ENCODE peak calls at places on chromosomes 6 and 20, in eight cellular contexts. One of them, this sample, is unnamed. For H3K4me1, the result is how much of the 10 kb centered on the place peaks cover.

GRCh38 chr6:160049346-160049745 is 72.3 kb upstream of the SLC22A1 start:
- DNase-seq in mucosa of descending colon: no peak
- DNase-seq in CD4-positive, alpha-beta memory T cell: no peak
- DNase-seq in kidney: no peak
- DNase-seq in mesendoderm: no peak
- DNase-seq in adrenal gland: no peak
- DNase-seq in colonic mucosa: no peak
- DNase-seq in A673: no peak
- DNase-seq in this sample: no peak

GRCh38 chr6:119467478-119468081 is 118.0 kb upstream of the MAN1A1 start:
- DNase-seq in mucosa of descending colon: no peak
- DNase-seq in CD4-positive, alpha-beta memory T cell: no peak
- DNase-seq in kidney: no peak
- DNase-seq in mesendoderm: no peak
- DNase-seq in adrenal gland: no peak
- DNase-seq in colonic mucosa: no peak
- DNase-seq in A673: no peak
- DNase-seq in this sample: no peak

GRCh38 chr20:34941224-34941623 is 14.4 kb downstream of the GSS start:
- DNase-seq in mucosa of descending colon: no peak
- DNase-seq in CD4-positive, alpha-beta memory T cell: no peak
- DNase-seq in kidney: no peak
- DNase-seq in mesendoderm: no peak
- DNase-seq in adrenal gland: no peak
- DNase-seq in colonic mucosa: no peak
- DNase-seq in A673: no peak
- DNase-seq in this sample: no peak

GRCh38 chr20:8587246-8587645 is 455.2 kb downstream of the PLCB1 start:
- DNase-seq in mucosa of descending colon: no peak
- DNase-seq in CD4-positive, alpha-beta memory T cell: no peak
- DNase-seq in kidney: no peak
- DNase-seq in mesendoderm: no peak
- DNase-seq in adrenal gland: no peak
- DNase-seq in colonic mucosa: no peak
- DNase-seq in A673: no peak
- DNase-seq in this sample: no peak

GRCh38 chr6:90350689-90351554 is 54.3 kb upstream of the BACH2 start:
- DNase-seq in mucosa of descending colon: no peak
- DNase-seq in CD4-positive, alpha-beta memory T cell: peak
- DNase-seq in kidney: no peak
- DNase-seq in mesendoderm: peak
- DNase-seq in adrenal gland: no peak
- DNase-seq in colonic mucosa: no peak
- DNase-seq in A673: no peak
- DNase-seq in this sample: no peak

GRCh38 chr6:45569210-45569945 is 191.6 kb upstream of the SUPT3H start:
- DNase-seq in mucosa of descending colon: no peak
- DNase-seq in CD4-positive, alpha-beta memory T cell: no peak
- DNase-seq in kidney: no peak
- DNase-seq in mesendoderm: no peak
- DNase-seq in adrenal gland: no peak
- DNase-seq in colonic mucosa: no peak
- DNase-seq in A673: no peak
- DNase-seq in this sample: no peak

GRCh38 chr20:8535403-8536003 is 403.4 kb downstream of the PLCB1 start:
- DNase-seq in mucosa of descending colon: no peak
- DNase-seq in CD4-positive, alpha-beta memory T cell: no peak
- DNase-seq in kidney: no peak
- DNase-seq in mesendoderm: peak
- DNase-seq in adrenal gland: no peak
- DNase-seq in colonic mucosa: no peak
- DNase-seq in A673: peak
- DNase-seq in this sample: no peak

GRCh38 chr20:36405255-36405654 is 99.1 kb downstream of the DLGAP4 start:
- DNase-seq in mucosa of descending colon: no peak
- DNase-seq in CD4-positive, alpha-beta memory T cell: no peak
- DNase-seq in kidney: no peak
- DNase-seq in mesendoderm: no peak
- DNase-seq in adrenal gland: no peak
- DNase-seq in colonic mucosa: no peak
- DNase-seq in A673: no peak
- DNase-seq in this sample: no peak

GRCh38 chr6:170151235-170152110 is 139.4 kb downstream of the DLL1 start:
- DNase-seq in mucosa of descending colon: no peak
- DNase-seq in CD4-positive, alpha-beta memory T cell: no peak
- DNase-seq in kidney: peak
- DNase-seq in mesendoderm: peak
- DNase-seq in adrenal gland: no peak
- DNase-seq in colonic mucosa: no peak
- DNase-seq in A673: no peak
- DNase-seq in this sample: no peak

GRCh38 chr6:139690007-139690406 is 315.6 kb upstream of the CITED2 start:
- DNase-seq in mucosa of descending colon: no peak
- DNase-seq in CD4-positive, alpha-beta memory T cell: no peak
- DNase-seq in kidney: no peak
- DNase-seq in mesendoderm: no peak
- DNase-seq in adrenal gland: no peak
- DNase-seq in colonic mucosa: no peak
- DNase-seq in A673: no peak
- DNase-seq in this sample: no peak

GRCh38 chr6:84356907-84357306 is 129.5 kb upstream of the CEP162 start:
- DNase-seq in mucosa of descending colon: no peak
- DNase-seq in CD4-positive, alpha-beta memory T cell: no peak
- DNase-seq in kidney: no peak
- DNase-seq in mesendoderm: no peak
- DNase-seq in adrenal gland: no peak
- DNase-seq in colonic mucosa: no peak
- DNase-seq in A673: no peak
- DNase-seq in this sample: no peak

GRCh38 chr6:31775184-31775583 is 1.9 kb downstream of the VWA7 start:
- DNase-seq in mucosa of descending colon: peak
- DNase-seq in CD4-positive, alpha-beta memory T cell: no peak
- DNase-seq in kidney: no peak
- DNase-seq in mesendoderm: no peak
- DNase-seq in adrenal gland: no peak
- DNase-seq in colonic mucosa: peak
- DNase-seq in A673: no peak
- DNase-seq in this sample: no peak

GRCh38 chr6:101413773-101414172 is 20.3 kb downstream of the GRIK2 start:
- DNase-seq in mucosa of descending colon: no peak
- DNase-seq in CD4-positive, alpha-beta memory T cell: no peak
- DNase-seq in kidney: no peak
- DNase-seq in mesendoderm: no peak
- DNase-seq in adrenal gland: no peak
- DNase-seq in colonic mucosa: no peak
- DNase-seq in A673: no peak
- DNase-seq in this sample: no peak

GRCh38 chr6:13278184-13278583 is 50.2 kb downstream of the TBC1D7 start:
- DNase-seq in mucosa of descending colon: no peak
- DNase-seq in CD4-positive, alpha-beta memory T cell: no peak
- DNase-seq in kidney: no peak
- DNase-seq in mesendoderm: peak
- DNase-seq in adrenal gland: no peak
- DNase-seq in colonic mucosa: no peak
- DNase-seq in A673: no peak
- DNase-seq in this sample: peak

GRCh38 chr6:8027965-8028651 is 36.1 kb downstream of the BLOC1S5 start:
- DNase-seq in mucosa of descending colon: no peak
- DNase-seq in CD4-positive, alpha-beta memory T cell: no peak
- DNase-seq in kidney: no peak
- DNase-seq in mesendoderm: no peak
- DNase-seq in adrenal gland: no peak
- DNase-seq in colonic mucosa: no peak
- DNase-seq in A673: peak
- DNase-seq in this sample: no peak

GRCh38 chr20:53480913-53481312 is 112.7 kb downstream of the ZNF217 start:
- DNase-seq in mucosa of descending colon: no peak
- DNase-seq in CD4-positive, alpha-beta memory T cell: no peak
- DNase-seq in kidney: no peak
- DNase-seq in mesendoderm: no peak
- DNase-seq in adrenal gland: no peak
- DNase-seq in colonic mucosa: no peak
- DNase-seq in A673: no peak
- DNase-seq in this sample: no peak

GRCh38 chr20:40753472-40753871 is 64.4 kb upstream of the MAFB start:
- DNase-seq in mucosa of descending colon: no peak
- DNase-seq in CD4-positive, alpha-beta memory T cell: no peak
- DNase-seq in kidney: no peak
- DNase-seq in mesendoderm: no peak
- DNase-seq in adrenal gland: no peak
- DNase-seq in colonic mucosa: no peak
- DNase-seq in A673: no peak
- DNase-seq in this sample: no peak

GRCh38 chr6:107331409-107332386 is 127.7 kb downstream of the PDSS2 start:
- DNase-seq in mucosa of descending colon: no peak
- DNase-seq in CD4-positive, alpha-beta memory T cell: no peak
- DNase-seq in kidney: no peak
- DNase-seq in mesendoderm: no peak
- DNase-seq in adrenal gland: no peak
- DNase-seq in colonic mucosa: no peak
- DNase-seq in A673: no peak
- DNase-seq in this sample: no peak

GRCh38 chr6:160085713-160086505 is 35.7 kb upstream of the SLC22A1 start:
- DNase-seq in mucosa of descending colon: peak
- DNase-seq in CD4-positive, alpha-beta memory T cell: no peak
- DNase-seq in kidney: no peak
- DNase-seq in mesendoderm: peak
- DNase-seq in adrenal gland: no peak
- DNase-seq in colonic mucosa: peak
- DNase-seq in A673: no peak
- DNase-seq in this sample: no peak

GRCh38 chr20:43043887-43044286 is 145.8 kb downstream of the PTPRT start:
- DNase-seq in mucosa of descending colon: no peak
- DNase-seq in CD4-positive, alpha-beta memory T cell: no peak
- DNase-seq in kidney: no peak
- DNase-seq in mesendoderm: peak
- DNase-seq in adrenal gland: no peak
- DNase-seq in colonic mucosa: no peak
- DNase-seq in A673: no peak
- DNase-seq in this sample: no peak

GRCh38 chr6:152188011-152188410 is 380.5 kb downstream of the ESR1 start:
- DNase-seq in mucosa of descending colon: no peak
- DNase-seq in CD4-positive, alpha-beta memory T cell: no peak
- DNase-seq in kidney: no peak
- DNase-seq in mesendoderm: no peak
- DNase-seq in adrenal gland: no peak
- DNase-seq in colonic mucosa: no peak
- DNase-seq in A673: no peak
- DNase-seq in this sample: no peak
- H3K4me1 ChIP-seq in mucosa of descending colon: under half
- H3K4me1 ChIP-seq in CD4-positive, alpha-beta memory T cell: under half
- H3K4me1 ChIP-seq in kidney: under half
- H3K4me1 ChIP-seq in mesendoderm: under half
- H3K4me1 ChIP-seq in adrenal gland: under half
- H3K4me1 ChIP-seq in colonic mucosa: under half
- H3K4me1 ChIP-seq in A673: under half
- H3K4me1 ChIP-seq in this sample: under half

DNA sequence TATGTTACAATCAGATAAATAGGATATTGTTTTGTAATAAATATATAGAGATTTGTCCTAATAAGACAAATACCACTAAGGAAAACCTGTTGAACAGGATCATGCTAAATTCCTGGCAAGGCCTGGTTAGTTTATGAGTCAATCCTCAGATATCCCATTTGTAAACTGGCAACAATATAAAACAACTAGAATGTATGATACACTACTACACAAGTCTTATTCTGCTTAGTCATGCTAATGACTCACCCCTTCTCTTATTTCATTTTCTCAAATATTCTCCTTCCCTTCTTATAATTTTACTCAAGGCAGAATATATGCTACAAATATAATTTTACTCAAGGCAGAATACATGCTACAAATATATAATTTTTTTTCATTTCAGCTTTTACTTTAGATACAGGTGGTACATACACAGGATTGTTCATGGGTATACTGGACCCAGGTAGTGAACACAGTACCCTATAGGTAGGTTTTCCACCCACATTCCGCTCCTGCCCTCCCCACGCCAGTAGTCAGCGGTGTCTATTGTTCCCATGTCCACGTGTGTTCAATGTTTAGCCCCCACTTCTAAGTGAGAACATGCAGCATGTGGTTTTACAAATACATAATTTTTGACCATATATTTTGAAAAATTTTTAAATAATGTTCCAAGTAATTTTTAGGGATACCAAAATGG is 6.3 kb downstream of the OSER1 start:
- DNase-seq in mucosa of descending colon: no peak
- DNase-seq in CD4-positive, alpha-beta memory T cell: no peak
- DNase-seq in kidney: no peak
- DNase-seq in mesendoderm: no peak
- DNase-seq in adrenal gland: no peak
- DNase-seq in colonic mucosa: no peak
- DNase-seq in A673: peak
- DNase-seq in this sample: no peak
- H3K4me1 ChIP-seq in mucosa of descending colon: under half
- H3K4me1 ChIP-seq in CD4-positive, alpha-beta memory T cell: under half
- H3K4me1 ChIP-seq in kidney: under half
- H3K4me1 ChIP-seq in mesendoderm: under half
- H3K4me1 ChIP-seq in adrenal gland: under half
- H3K4me1 ChIP-seq in colonic mucosa: under half
- H3K4me1 ChIP-seq in A673: under half
- H3K4me1 ChIP-seq in this sample: under half

DNA sequence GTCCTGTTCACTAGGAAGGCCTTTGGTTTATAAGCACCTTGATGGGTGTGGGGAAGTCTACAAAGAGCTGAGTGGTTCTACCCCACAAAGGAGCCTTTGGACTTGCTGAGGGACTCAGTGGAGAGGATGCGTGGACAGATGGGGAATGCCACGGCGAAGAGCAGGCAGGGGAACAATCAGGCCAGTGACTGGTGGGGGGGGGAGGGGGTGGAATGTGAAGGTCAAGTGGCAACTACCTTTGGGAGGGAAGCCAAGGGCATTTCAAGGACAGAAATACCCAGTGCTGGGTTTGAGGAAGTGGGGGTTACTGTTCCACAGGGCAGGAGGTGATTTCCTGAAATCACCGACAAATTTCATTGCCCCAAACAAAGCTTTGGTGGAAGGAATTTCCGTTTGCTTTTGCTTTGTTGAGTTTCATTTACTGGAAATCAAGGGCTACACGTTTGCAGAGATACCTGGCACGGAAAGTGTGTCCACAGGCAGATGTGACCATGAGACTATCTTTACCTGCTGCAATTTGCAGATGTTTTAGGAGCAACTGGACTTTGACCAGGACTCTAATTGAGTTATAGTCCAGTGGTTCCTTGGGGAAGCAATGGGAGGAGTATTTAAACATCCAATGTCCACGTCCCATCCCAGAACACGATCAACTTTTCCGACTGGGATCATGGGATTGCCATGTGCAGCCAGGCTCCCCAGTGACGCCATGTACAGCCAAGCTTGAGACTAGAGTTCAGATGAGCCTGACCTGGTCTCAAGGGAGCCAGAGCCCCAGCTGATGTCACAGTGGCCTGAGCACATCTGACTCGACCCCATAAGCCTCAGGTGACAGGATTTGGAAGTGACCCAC is 8.0 kb downstream of the CST3 start:
- DNase-seq in mucosa of descending colon: no peak
- DNase-seq in CD4-positive, alpha-beta memory T cell: no peak
- DNase-seq in kidney: no peak
- DNase-seq in mesendoderm: no peak
- DNase-seq in adrenal gland: no peak
- DNase-seq in colonic mucosa: no peak
- DNase-seq in A673: no peak
- DNase-seq in this sample: no peak
- H3K4me1 ChIP-seq in mucosa of descending colon: under half
- H3K4me1 ChIP-seq in CD4-positive, alpha-beta memory T cell: under half
- H3K4me1 ChIP-seq in kidney: under half
- H3K4me1 ChIP-seq in mesendoderm: under half
- H3K4me1 ChIP-seq in adrenal gland: under half
- H3K4me1 ChIP-seq in colonic mucosa: under half
- H3K4me1 ChIP-seq in A673: under half
- H3K4me1 ChIP-seq in this sample: under half

GRCh38 chr6:21666788-21667681 is 73.5 kb downstream of the SOX4 start:
- DNase-seq in mucosa of descending colon: no peak
- DNase-seq in CD4-positive, alpha-beta memory T cell: no peak
- DNase-seq in kidney: peak
- DNase-seq in mesendoderm: peak
- DNase-seq in adrenal gland: no peak
- DNase-seq in colonic mucosa: peak
- DNase-seq in A673: no peak
- DNase-seq in this sample: no peak
- H3K4me1 ChIP-seq in mucosa of descending colon: under half
- H3K4me1 ChIP-seq in CD4-positive, alpha-beta memory T cell: under half
- H3K4me1 ChIP-seq in kidney: under half
- H3K4me1 ChIP-seq in mesendoderm: under half
- H3K4me1 ChIP-seq in adrenal gland: under half
- H3K4me1 ChIP-seq in colonic mucosa: under half
- H3K4me1 ChIP-seq in A673: under half
- H3K4me1 ChIP-seq in this sample: under half